ENCODE peak calls at places on chromosomes 2 and 18, in five cellular contexts. K, Z, L, S and N are unnamed samples.

GRCh38 chr2:216408426-216409315 is 3.6 kb upstream of the SMARCAL1 start:
- DNase-seq in K (no peak), Z (no peak), L (no peak), S (no peak), N (no peak)

GRCh38 chr2:166411473-166412230 is 35.9 kb upstream of the SCN9A start:
- DNase-seq in K (peak; percentile 61), Z (no peak), L (no peak), S (no peak), N (no peak)

GRCh38 chr2:46632349-46632748 is 153.0 kb downstream of the TMEM247 start:
- DNase-seq in K (peak; percentile 70), Z (peak; percentile 39), L (peak; percentile 52), S (peak; percentile 3), N (no peak)

GRCh38 chr2:71669058-71669456 is 215.7 kb downstream of the DYSF start:
- DNase-seq in K (no peak), Z (no peak), L (no peak), S (no peak), N (no peak)

GRCh38 chr2:62369549-62370164 is 136.3 kb downstream of the TMEM17 start:
- DNase-seq in K (no peak), Z (no peak), L (no peak), S (no peak), N (no peak)

GRCh38 chr2:104654813-104655212 is 199.1 kb upstream of the POU3F3 start:
- DNase-seq in K (no peak), Z (no peak), L (no peak), S (no peak), N (no peak)

GRCh38 chr2:128501022-128501690 is 182.5 kb upstream of the HS6ST1 start:
- DNase-seq in K (no peak), Z (no peak), L (no peak), S (no peak), N (no peak)

GRCh38 chr2:99821572-99822369 is 320.6 kb downstream of the AFF3 start:
- DNase-seq in K (peak; percentile 78), Z (no peak), L (peak; percentile 14), S (no peak), N (no peak)

GRCh38 chr2:246489-247145 is 17.2 kb downstream of the SH3YL1 start:
- DNase-seq in K (peak; percentile 77), Z (peak; percentile 17), L (peak; percentile 54), S (peak; percentile 2), N (no peak)

GRCh38 chr2:215878476-215879063 is 134.8 kb downstream of the MREG start:
- DNase-seq in K (no peak), Z (peak; percentile 81), L (peak; percentile 51), S (no peak), N (no peak)

GRCh38 chr2:195561205-195562032 is 95.6 kb upstream of the SLC39A10 start:
- DNase-seq in K (peak; percentile 76), Z (peak; percentile 94), L (peak; percentile 98), S (no peak), N (no peak)

GRCh38 chr2:16728742-16729141 is 63.1 kb upstream of the CYRIA start:
- DNase-seq in K (no peak), Z (no peak), L (no peak), S (no peak), N (no peak)

GRCh38 chr2:67876176-67876575 is 186.6 kb downstream of the C1D start:
- DNase-seq in K (peak; percentile 66), Z (peak; percentile 84), L (peak; percentile 82), S (no peak), N (no peak)

GRCh38 chr18:25490316-25490715 is 138.3 kb upstream of the ZNF521 start:
- DNase-seq in K (no peak), Z (no peak), L (no peak), S (no peak), N (no peak)